ENCODE peak calls at places on chromosome 5, in five cellular contexts. I, C, D, X and Y are unnamed samples.

GRCh38 chr5:165290535-165290934 is 1785.1 kb downstream of the MAT2B start:
- DNase-seq in I (no peak), C (no peak), D (no peak), X (no peak), Y (no peak)

GRCh38 chr5:74541381-74541781 is 99.1 kb downstream of the ENC1 start:
- DNase-seq in I (no peak), C (no peak), D (no peak), X (no peak), Y (no peak)

GRCh38 chr5:91311697-91312501 is 71.2 kb downstream of the ARRDC3 start:
- DNase-seq in I (peak), C (peak), D (peak), X (peak), Y (peak)

GRCh38 chr5:179268966-179269693 is 76.1 kb downstream of the ADAMTS2 start:
- DNase-seq in I (peak), C (no peak), D (peak), X (no peak), Y (no peak)

GRCh38 chr5:36369092-36369737 is 67.5 kb upstream of the RANBP3L start:
- DNase-seq in I (no peak), C (no peak), D (no peak), X (no peak), Y (no peak)

GRCh38 chr5:78269088-78269703 is 25.3 kb downstream of the AP3B1 start:
- DNase-seq in I (no peak), C (no peak), D (no peak), X (no peak), Y (no peak)

GRCh38 chr5:9059920-9060691 is 485.8 kb downstream of the SEMA5A start:
- DNase-seq in I (no peak), C (no peak), D (no peak), X (no peak), Y (no peak)

GRCh38 chr5:132013006-132013689 is 1.7 kb upstream of the ACSL6 start:
- DNase-seq in I (peak), C (no peak), D (no peak), X (no peak), Y (no peak)

GRCh38 chr5:69510694-69511093 is 18.1 kb downstream of the OCLN start:
- DNase-seq in I (no peak), C (no peak), D (no peak), X (no peak), Y (no peak)

GRCh38 chr5:111075520-111075919 is 4.0 kb downstream of the TSLP start:
- DNase-seq in I (no peak), C (no peak), D (no peak), X (no peak), Y (no peak)

GRCh38 chr5:165630211-165630866 is 2124.9 kb downstream of the MAT2B start:
- DNase-seq in I (no peak), C (no peak), D (peak), X (peak), Y (no peak)

GRCh38 chr5:84715686-84716085 is 331.0 kb upstream of the EDIL3 start:
- DNase-seq in I (no peak), C (no peak), D (no peak), X (no peak), Y (no peak)

GRCh38 chr5:129459485-129460120 is 495 bp upstream of the ADAMTS19 start:
- DNase-seq in I (no peak), C (no peak), D (peak), X (peak), Y (no peak)

GRCh38 chr5:9587135-9587534 is 41.3 kb upstream of the SEMA5A start:
- DNase-seq in I (no peak), C (no peak), D (no peak), X (no peak), Y (no peak)

GRCh38 chr5:31901807-31902530 is 263.0 kb downstream of the PDZD2 start:
- DNase-seq in I (no peak), C (no peak), D (no peak), X (no peak), Y (no peak)

GRCh38 chr5:89399553-89399952 is 516.6 kb upstream of the MEF2C start:
- DNase-seq in I (no peak), C (no peak), D (no peak), X (no peak), Y (no peak)

GRCh38 chr5:1652873-1653707 is 129.3 kb upstream of the LPCAT1 start:
- DNase-seq in I (peak), C (no peak), D (no peak), X (no peak), Y (no peak)

GRCh38 chr5:72451771-72452505 is 55.3 kb downstream of the ZNF366 start:
- DNase-seq in I (no peak), C (no peak), D (peak), X (peak), Y (no peak)